ENCODE peak calls at places on chromosomes 12 and 14, in five cellular contexts. M is HFFc6, H is cardiac fibroblast, D is nephron progenitor cell, T is astrocyte. O is an unnamed sample.

GRCh38 chr12:98639526-98639925 is 5.1 kb downstream of the IKBIP start:
- DNase-seq in M (no peak), H (no peak), D (no peak), T (no peak), O (no peak)

GRCh38 chr12:32120419-32120818 is 13.8 kb downstream of the BICD1 start:
- DNase-seq in M (no peak), H (no peak), D (no peak), T (no peak), O (no peak)

GRCh38 chr14:31270196-31270772 is 62.7 kb upstream of the HECTD1 start:
- DNase-seq in M (no peak), H (peak; percentile 61), D (no peak), T (no peak), O (no peak)

GRCh38 chr12:27969011-27969900 is 3.3 kb downstream of the PTHLH start:
- DNase-seq in M (peak; percentile 36), H (peak; percentile 49), D (peak; percentile 57), T (peak; percentile 36), O (peak; percentile 10)

GRCh38 chr14:78798757-78799156 is 628.6 kb downstream of the NRXN3 start:
- DNase-seq in M (no peak), H (no peak), D (no peak), T (no peak), O (no peak)

GRCh38 chr14:104237651-104238423 is 99.5 kb downstream of the KIF26A start:
- DNase-seq in M (no peak), H (no peak), D (no peak), T (no peak), O (no peak)

GRCh38 chr12:52347546-52348510 is 19.5 kb downstream of the KRT85 start:
- DNase-seq in M (no peak), H (no peak), D (no peak), T (no peak), O (no peak)

GRCh38 chr14:60356921-60357550 is 108.0 kb downstream of the PPM1A start:
- DNase-seq in M (no peak), H (no peak), D (peak; percentile 10), T (no peak), O (peak; percentile 26)

GRCh38 chr12:56257491-56258067 is 605 bp downstream of the ANKRD52 start:
- DNase-seq in M (no peak), H (peak; percentile 27), D (peak; percentile 62), T (peak; percentile 18), O (peak; percentile 38)

GRCh38 chr12:29582677-29583076 is 85.2 kb upstream of the OVCH1 start:
- DNase-seq in M (no peak), H (peak; percentile 11), D (no peak), T (no peak), O (no peak)

GRCh38 chr12:118979763-118980406 is 1.5 kb upstream of the SRRM4 start:
- DNase-seq in M (no peak), H (peak; percentile 67), D (peak; percentile 70), T (peak; percentile 2), O (peak; percentile 74)

GRCh38 chr12:1851126-1851791 is 30.9 kb downstream of the LRTM2 start:
- DNase-seq in M (peak; percentile 61), H (peak; percentile 76), D (no peak), T (peak; percentile 91), O (no peak)

GRCh38 chr12:118237053-118237665 is 101.2 kb downstream of the PEBP1 start:
- DNase-seq in M (no peak), H (no peak), D (no peak), T (no peak), O (no peak)

GRCh38 chr14:61254803-61255526 is 26.2 kb downstream of the TMEM30B start:
- DNase-seq in M (no peak), H (no peak), D (peak; percentile 25), T (no peak), O (no peak)

GRCh38 chr12:72511906-72512305 is 239.7 kb downstream of the TRHDE start:
- DNase-seq in M (peak; percentile 17), H (peak; percentile 4), D (no peak), T (peak; percentile 89), O (no peak)

GRCh38 chr12:20798561-20798960 is 11.9 kb upstream of the SLCO1B3 start:
- DNase-seq in M (no peak), H (peak; percentile 53), D (no peak), T (peak; percentile 2), O (no peak)
- TF ChIP-seq CTCF in M (no peak), H (peak; percentile 24), D (no peak), T (peak; percentile 27), O (peak; percentile 69)

GRCh38 chr12:6867407-6868210 is at the start of gene TPI1:
- DNase-seq in M (peak; percentile 79), H (peak; percentile 83), D (peak; percentile 91), T (peak; percentile 43), O (peak; percentile 74)

GRCh38 chr12:6868211-6869048 is 1.1 kb downstream of the TPI1 start:
- DNase-seq in M (peak; percentile 8), H (peak; percentile 50), D (no peak), T (no peak), O (no peak)

GRCh38 chr12:6866163-6866919 is 990 bp upstream of the TPI1 start:
- DNase-seq in M (no peak), H (no peak), D (peak; percentile 43), T (no peak), O (no peak)

GRCh38 chr12:6869049-6870021 is 2.0 kb downstream of the TPI1 start:
- DNase-seq in M (peak; percentile 50), H (peak; percentile 81), D (peak; percentile 91), T (no peak), O (peak; percentile 85)

DNA sequence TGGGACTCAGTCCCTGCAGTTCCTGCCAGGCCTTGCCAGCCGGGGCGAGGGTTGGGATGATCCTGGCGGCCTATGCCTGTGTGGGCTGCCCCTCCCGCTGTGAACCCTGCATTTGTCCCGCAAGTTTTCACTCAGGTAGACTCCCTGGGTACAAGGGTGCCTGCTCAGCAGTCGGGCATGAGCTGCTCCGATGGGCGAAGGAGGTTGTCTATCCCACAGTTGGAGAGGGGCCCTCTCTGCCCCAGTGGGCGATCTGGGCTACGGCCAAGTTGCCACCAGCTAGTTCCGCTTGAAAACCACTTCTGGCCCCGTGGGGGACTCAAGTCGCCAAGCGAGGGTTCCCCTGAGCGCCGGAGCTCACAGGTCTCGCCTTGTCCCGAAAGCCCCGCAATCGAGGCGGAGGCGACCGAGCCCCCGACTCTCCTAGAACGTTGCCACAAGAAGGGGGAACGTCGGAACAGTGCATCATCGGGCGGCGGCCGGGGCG is 368 bp upstream of the TPI1 start:
- DNase-seq in M (no peak), H (no peak), D (no peak), T (no peak), O (no peak)
- TF ChIP-seq CTCF in M (no peak), H (no peak), D (no peak), T (no peak), O (no peak)

GRCh38 chr14:91400696-91401095 is 16.9 kb downstream of the CCDC88C start:
- DNase-seq in M (no peak), H (peak; percentile 32), D (no peak), T (peak; percentile 34), O (no peak)

GRCh38 chr14:91398192-91398591 is 19.4 kb downstream of the CCDC88C start:
- DNase-seq in M (no peak), H (no peak), D (no peak), T (no peak), O (no peak)

GRCh38 chr14:91396959-91397815 is 20.4 kb downstream of the CCDC88C start:
- DNase-seq in M (no peak), H (no peak), D (no peak), T (no peak), O (no peak)

GRCh38 chr14:91399868-91400640 is 17.6 kb downstream of the CCDC88C start:
- DNase-seq in M (no peak), H (no peak), D (no peak), T (no peak), O (no peak)

DNA sequence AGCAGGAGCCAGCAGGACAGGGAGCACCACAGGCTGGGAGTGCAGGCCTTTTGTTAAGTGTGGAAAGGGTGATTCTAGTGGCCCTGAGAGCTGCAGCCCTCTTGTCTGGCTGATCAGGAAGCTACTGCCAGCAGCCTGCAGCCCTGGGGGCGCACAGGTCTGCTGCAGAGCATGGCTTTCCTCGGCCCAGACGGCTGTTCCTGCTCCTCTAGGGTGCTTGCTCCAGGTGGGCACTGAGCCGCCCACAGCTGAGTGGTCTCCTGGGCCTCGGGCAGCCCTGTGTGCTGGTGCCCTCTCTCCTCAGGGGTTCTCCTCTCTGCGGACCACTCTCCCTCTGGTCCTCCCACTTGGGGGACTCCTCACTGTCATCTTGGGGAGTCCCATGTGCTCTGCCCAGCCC is 18.9 kb downstream of the CCDC88C start:
- DNase-seq in M (no peak), H (no peak), D (no peak), T (no peak), O (no peak)
- TF ChIP-seq CTCF in M (no peak), H (no peak), D (no peak), T (no peak), O (no peak)

GRCh38 chr12:77728018-77728417 is 102.7 kb upstream of the NAV3 start:
- DNase-seq in M (no peak), H (no peak), D (no peak), T (peak; percentile 18), O (no peak)
- TF ChIP-seq CTCF in M (peak; percentile 10), H (no peak), D (no peak), T (no peak), O (no peak)

GRCh38 chr14:93970967-93971634 is 5.3 kb downstream of the ASB2 start:
- DNase-seq in M (no peak), H (no peak), D (no peak), T (no peak), O (no peak)
- TF ChIP-seq CTCF in M (no peak), H (no peak), D (no peak), T (no peak), O (no peak)

GRCh38 chr12:100020370-100020769 is 35.6 kb upstream of the ANKS1B start:
- DNase-seq in M (peak; percentile 25), H (peak; percentile 14), D (no peak), T (peak; percentile 8), O (no peak)

GRCh38 chr12:100024974-100025555 is 40.3 kb upstream of the ANKS1B start:
- DNase-seq in M (no peak), H (peak; percentile 32), D (no peak), T (no peak), O (no peak)

GRCh38 chr12:100031821-100032220 is 47.1 kb upstream of the ANKS1B start:
- DNase-seq in M (no peak), H (no peak), D (no peak), T (no peak), O (no peak)

GRCh38 chr12:100027671-100028070 is 42.9 kb upstream of the ANKS1B start:
- DNase-seq in M (no peak), H (no peak), D (no peak), T (no peak), O (no peak)

GRCh38 chr12:100026241-100026640 is 41.5 kb upstream of the ANKS1B start:
- DNase-seq in M (no peak), H (peak; percentile 9), D (no peak), T (no peak), O (no peak)
- TF ChIP-seq CTCF in M (no peak), H (no peak), D (no peak), T (no peak), O (no peak)